ENCODE peak calls at places on chromosomes 7 and 10, in four cellular contexts. U, N, E and O are unnamed samples.
A peak's percentile ranks its signal among the peaks of the same experiment; 100 is the strongest.

GRCh38 chr10:75772153-75772887 is 340.9 kb downstream of the LRMDA start:
- DNase-seq in N (no peak), E (no peak), U (peak; percentile 20), O (no peak)

GRCh38 chr7:81725496-81726117 is 44.2 kb downstream of the HGF start:
- DNase-seq in E (peak; percentile 88), N (no peak), U (peak; percentile 86), O (no peak)

GRCh38 chr10:47049056-47049851 is 138.0 kb downstream of the PTPN20 start:
- DNase-seq in E (no peak), U (no peak), N (no peak), O (no peak)

GRCh38 chr7:72345208-72345727 is 66.9 kb downstream of the CALN1 start:
- DNase-seq in N (no peak), E (no peak), U (no peak), O (no peak)

GRCh38 chr10:77866598-77866997 is 60.0 kb downstream of the DLG5 start:
- DNase-seq in E (no peak), N (no peak), U (no peak), O (no peak)

GRCh38 chr10:47030191-47030698 is 119.0 kb downstream of the PTPN20 start:
- DNase-seq in U (no peak), N (no peak), E (no peak), O (no peak)

GRCh38 chr7:159102681-159103381 is 41.8 kb downstream of the VIPR2 start:
- DNase-seq in U (no peak), E (no peak), N (no peak), O (peak; percentile 22)

GRCh38 chr7:16189026-16189715 is 232.2 kb downstream of the CRPPA start:
- DNase-seq in U (peak; percentile 30), E (no peak), N (peak; percentile 3), O (peak; percentile 21)

GRCh38 chr7:98826811-98827231 is 43.0 kb downstream of the TMEM130 start:
- DNase-seq in E (no peak), U (no peak), N (no peak), O (no peak)

GRCh38 chr10:66215005-66215404 is 710.8 kb upstream of the LRRTM3 start:
- DNase-seq in N (no peak), U (no peak), E (no peak), O (no peak)

GRCh38 chr7:3380034-3380433 is 79.0 kb downstream of the SDK1 start:
- DNase-seq in E (no peak), U (no peak), N (no peak), O (no peak)

GRCh38 chr7:123865517-123866117 is 20.6 kb downstream of the HYAL4 start:
- DNase-seq in N (peak; percentile 55), U (peak; percentile 76), E (peak; percentile 76), O (peak; percentile 57)

GRCh38 chr10:43851030-43851429 is 202.3 kb upstream of the ZNF32 start:
- DNase-seq in N (no peak), E (no peak), U (no peak), O (no peak)

GRCh38 chr7:30665043-30665442 is 17.2 kb downstream of the CRHR2 start:
- DNase-seq in N (no peak), U (no peak), E (no peak), O (no peak)

GRCh38 chr10:71287456-71287855 is 31.6 kb upstream of the SLC29A3 start:
- DNase-seq in N (no peak), E (no peak), U (no peak), O (no peak)

GRCh38 chr7:29987821-29988317 is 1.7 kb downstream of the SCRN1 start:
- DNase-seq in N (peak; percentile 73), E (peak; percentile 57), U (peak; percentile 88), O (no peak)

GRCh38 chr7:42736931-42737330 is 174.9 kb downstream of the C7orf25 start:
- DNase-seq in E (no peak), U (no peak), N (no peak), O (no peak)

DNA sequence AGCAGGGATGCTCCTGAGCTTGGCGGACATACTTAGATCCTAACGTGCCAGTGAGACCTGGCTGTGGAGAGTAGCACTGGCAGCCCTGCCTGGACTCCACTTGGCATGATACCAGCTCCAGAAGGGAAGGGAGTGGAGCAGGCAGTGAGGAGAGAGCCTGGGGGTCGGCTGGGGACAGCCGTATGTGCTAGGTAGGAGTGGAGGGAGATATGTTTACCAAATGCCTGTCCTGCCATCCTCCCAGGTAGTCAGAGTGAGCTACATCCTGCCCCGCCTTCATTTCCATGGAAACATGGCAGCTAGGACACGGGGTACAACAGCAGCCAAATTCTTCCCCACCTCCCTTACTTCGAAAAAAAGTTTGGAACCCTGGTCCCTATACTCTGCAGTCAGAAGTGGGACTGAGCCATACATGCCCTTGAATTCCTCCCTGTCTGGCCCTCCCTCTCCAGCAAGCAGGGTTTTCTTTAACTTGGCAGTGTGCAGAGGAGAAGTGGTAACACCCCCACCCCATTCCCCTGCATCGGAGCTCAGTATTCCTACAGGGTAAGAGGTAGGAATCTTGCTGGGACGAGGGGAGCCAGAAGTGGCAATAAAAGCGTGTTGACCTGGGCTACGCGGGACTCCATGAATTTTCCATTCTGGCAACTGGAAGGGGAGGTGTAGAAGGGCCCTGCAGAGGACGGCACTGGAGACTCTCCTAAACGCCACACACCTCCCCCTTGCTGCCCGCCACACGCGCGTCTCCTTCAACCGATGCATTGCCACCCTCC is 20.0 kb upstream of the SMO start:
- DNase-seq in U (no peak), E (no peak), N (no peak), O (no peak)
- H3K4me3 ChIP-seq in U (peak overlapping the region; percentile 28), E (peak overlapping the region; percentile 59), N (no peak overlapping the region), O (no peak overlapping the region)

DNA sequence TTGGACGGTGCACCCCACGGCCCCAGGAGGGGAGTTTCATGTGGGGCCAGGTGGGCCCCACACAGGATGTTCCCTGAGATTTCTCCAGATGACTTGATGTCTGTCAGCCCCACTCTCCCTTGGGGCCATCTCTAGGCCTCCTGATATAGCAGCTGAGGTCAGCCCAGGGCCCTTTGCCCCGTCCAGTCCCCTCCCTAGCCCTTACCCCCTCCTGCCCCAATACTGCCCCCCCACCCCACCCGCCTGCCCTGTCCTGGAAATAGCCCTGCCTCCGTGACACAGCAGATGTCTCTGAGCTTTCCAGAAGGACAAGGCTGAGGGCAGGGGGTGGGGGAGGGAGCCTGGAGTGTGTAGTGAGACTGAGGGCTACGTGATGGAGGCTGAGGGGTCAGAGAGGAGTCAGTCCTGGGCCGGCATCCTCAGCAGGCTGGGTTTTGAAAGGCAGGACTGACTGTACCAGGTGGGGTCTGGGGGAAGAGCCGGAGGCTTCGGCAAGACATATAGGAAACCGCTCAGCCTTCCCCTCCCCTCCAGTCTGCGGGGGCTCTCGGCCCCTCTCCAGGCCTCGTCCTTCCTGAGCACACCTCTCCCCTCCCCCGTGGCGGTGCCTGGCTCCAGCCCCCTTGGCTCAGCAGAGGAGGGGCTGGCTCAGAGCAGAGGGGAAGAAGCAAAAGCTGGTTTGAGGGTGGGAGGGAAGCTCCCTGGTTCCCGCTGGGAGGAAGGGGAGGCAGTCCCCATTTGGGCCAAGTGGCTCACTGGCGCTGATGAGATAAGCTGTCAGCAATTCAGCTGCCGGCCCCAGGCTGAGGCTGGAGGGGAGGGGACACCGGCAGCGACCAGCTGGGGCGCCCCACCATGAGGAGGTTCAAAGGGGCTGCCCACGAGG is 2.0 kb downstream of the FLNC start:
- DNase-seq in U (peak; percentile 72), N (no peak), E (peak; percentile 31), O (no peak)
- H3K4me3 ChIP-seq in U (peak overlapping the region; percentile 90), N (no peak overlapping the region), E (peak overlapping the region; percentile 81), O (no peak overlapping the region)

DNA sequence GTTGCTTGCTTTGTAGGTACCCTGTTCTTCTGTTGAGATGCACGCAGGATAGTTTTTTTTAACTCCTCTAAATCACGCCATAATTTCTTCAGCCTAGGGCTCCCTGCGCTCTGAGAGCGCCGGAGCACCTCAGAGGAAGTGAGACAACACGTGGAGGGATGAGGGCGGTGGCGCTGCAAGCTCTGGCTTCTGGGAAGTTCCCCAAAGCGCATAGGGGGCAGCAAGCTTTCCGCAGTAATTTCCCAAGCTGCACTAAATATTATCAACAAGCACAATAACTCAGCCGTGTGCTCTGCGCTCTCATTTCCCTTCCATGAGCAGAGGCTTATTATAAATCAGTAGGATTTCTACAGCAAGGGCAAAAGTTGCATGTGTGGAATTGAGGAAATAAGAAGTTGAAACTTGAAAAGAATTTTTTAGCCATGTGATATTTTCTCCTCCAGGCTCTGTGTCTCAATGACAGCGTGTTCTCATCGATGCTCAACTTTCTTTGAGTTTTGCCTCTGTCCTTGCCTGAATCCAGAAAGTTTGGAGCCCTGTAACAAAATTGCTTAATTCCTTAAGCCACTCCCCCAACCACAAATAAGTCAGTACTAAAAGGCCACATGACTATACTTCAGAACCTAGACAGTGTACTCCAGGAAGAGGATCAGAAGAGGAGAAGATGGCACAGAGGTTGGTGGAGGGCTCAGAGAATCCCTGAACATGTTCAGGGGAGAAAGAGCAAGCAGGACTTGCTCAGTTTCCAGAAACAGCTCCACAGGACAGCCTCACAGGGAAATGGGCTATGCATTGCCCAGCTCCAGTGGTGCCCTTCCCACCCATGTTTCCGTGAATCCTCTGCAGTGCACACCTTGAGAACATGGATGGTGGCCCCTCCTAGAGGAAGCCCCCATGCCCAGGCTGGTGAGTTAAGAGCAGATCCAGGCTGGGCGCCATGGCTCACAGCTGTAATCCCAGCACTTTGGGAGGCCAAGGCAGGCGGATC is 221.5 kb upstream of the GHITM start:
- DNase-seq in N (no peak), E (no peak), U (no peak), O (no peak)
- H3K4me3 ChIP-seq in N (no peak overlapping the region), E (no peak overlapping the region), U (no peak overlapping the region), O (no peak overlapping the region)

DNA sequence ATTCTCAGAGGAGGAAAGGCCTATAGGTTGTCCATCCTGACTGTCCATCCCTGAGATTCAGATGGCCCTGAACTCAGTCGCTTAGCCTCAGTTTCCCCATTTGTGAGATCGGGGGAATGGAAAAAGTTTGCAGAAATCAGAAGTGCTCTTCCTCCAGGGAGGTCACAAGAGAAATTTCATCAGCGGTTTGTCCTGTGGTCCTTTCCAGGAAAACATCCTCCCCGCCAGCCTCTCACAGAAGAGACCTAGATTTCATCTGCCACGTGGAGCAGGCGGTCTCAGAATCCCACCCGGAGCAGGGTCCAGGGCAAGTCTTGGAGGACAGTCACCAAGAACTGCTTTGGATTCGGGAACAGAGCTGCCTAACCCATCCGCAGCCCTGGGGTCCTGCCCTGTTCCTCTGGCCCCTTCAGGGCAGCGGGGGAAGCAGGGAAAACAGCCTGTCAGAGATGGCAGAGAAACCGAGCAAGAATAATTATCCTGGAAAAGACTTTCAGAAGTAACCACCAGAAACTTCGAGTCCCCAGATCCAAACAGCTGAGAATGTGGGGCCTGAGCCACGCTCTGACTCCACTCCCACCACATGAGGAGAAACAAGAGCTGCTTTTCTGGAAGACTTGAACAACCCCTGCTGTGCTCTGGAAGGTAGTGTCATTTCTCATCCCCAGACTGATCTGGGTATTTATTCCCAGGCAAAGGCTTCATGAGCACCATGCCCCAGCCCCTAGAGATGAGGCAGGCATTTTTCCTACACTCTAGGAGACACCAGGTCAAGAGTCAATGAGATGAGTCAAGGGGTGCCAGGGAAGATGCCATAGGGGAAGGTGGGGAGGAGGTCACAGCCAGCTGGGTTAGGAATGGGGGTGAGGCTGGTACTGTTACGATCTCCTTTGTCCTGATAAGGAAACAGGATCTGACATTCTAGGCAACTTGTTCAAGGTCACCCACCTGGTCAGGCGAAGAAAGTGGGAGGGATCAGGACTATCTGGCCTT is 1.1 kb upstream of the TNS3 start:
- DNase-seq in N (no peak), E (no peak), U (peak; percentile 77), O (no peak)
- H3K4me3 ChIP-seq in N (no peak overlapping the region), E (no peak overlapping the region), U (no peak overlapping the region), O (no peak overlapping the region)